ENCODE peak calls at places on chromosomes 11 and 22, in six cellular contexts. One of them, this sample, is unnamed.

GRCh38 chr22:49450521-49450920 is 377.2 kb downstream of the BRD1 start:
- DNase-seq in T-helper 2 cell: no peak
- DNase-seq in stimulated activated CD8-positive, alpha-beta memory T cell treated with anti-CD3 and anti-CD28 coated beads, Interleukin-7, amount 100 ng/mL, for 24 hours: no peak
- DNase-seq in foreskin fibroblast: no peak
- DNase-seq in effector memory CD8-positive, alpha-beta T cell: no peak
- DNase-seq in GM03348: no peak
- DNase-seq in this sample: no peak

GRCh38 chr11:56509439-56509838 is 18.3 kb upstream of the OR5M8 start:
- DNase-seq in stimulated activated CD8-positive, alpha-beta memory T cell treated with anti-CD3 and anti-CD28 coated beads, Interleukin-7, amount 100 ng/mL, for 24 hours: no peak
- DNase-seq in GM03348: no peak
- DNase-seq in effector memory CD8-positive, alpha-beta T cell: no peak
- DNase-seq in foreskin fibroblast: no peak
- DNase-seq in T-helper 2 cell: no peak
- DNase-seq in this sample: no peak

GRCh38 chr11:1877211-1878133 is 14.2 kb downstream of the PRR33 start:
- DNase-seq in effector memory CD8-positive, alpha-beta T cell: no peak
- DNase-seq in foreskin fibroblast: no peak
- DNase-seq in stimulated activated CD8-positive, alpha-beta memory T cell treated with anti-CD3 and anti-CD28 coated beads, Interleukin-7, amount 100 ng/mL, for 24 hours: no peak
- DNase-seq in GM03348: no peak
- DNase-seq in T-helper 2 cell: no peak
- DNase-seq in this sample: no peak

GRCh38 chr11:64021742-64022067 is 14.0 kb upstream of the FLRT1 start:
- DNase-seq in stimulated activated CD8-positive, alpha-beta memory T cell treated with anti-CD3 and anti-CD28 coated beads, Interleukin-7, amount 100 ng/mL, for 24 hours: no peak
- DNase-seq in foreskin fibroblast: no peak
- DNase-seq in GM03348: no peak
- DNase-seq in T-helper 2 cell: no peak
- DNase-seq in effector memory CD8-positive, alpha-beta T cell: no peak
- DNase-seq in this sample: no peak

GRCh38 chr11:118953265-118953664 is 2.8 kb upstream of the UPK2 start:
- DNase-seq in GM03348: no peak
- DNase-seq in foreskin fibroblast: no peak
- DNase-seq in stimulated activated CD8-positive, alpha-beta memory T cell treated with anti-CD3 and anti-CD28 coated beads, Interleukin-7, amount 100 ng/mL, for 24 hours: no peak
- DNase-seq in T-helper 2 cell: no peak
- DNase-seq in effector memory CD8-positive, alpha-beta T cell: no peak
- DNase-seq in this sample: no peak

GRCh38 chr22:46107089-46107664 is 43.1 kb upstream of the PPARA start:
- DNase-seq in T-helper 2 cell: no peak
- DNase-seq in effector memory CD8-positive, alpha-beta T cell: no peak
- DNase-seq in stimulated activated CD8-positive, alpha-beta memory T cell treated with anti-CD3 and anti-CD28 coated beads, Interleukin-7, amount 100 ng/mL, for 24 hours: no peak
- DNase-seq in foreskin fibroblast: no peak
- DNase-seq in GM03348: no peak
- DNase-seq in this sample: no peak

GRCh38 chr22:32926600-32926999 is 125.1 kb downstream of the TIMP3 start:
- DNase-seq in GM03348: peak
- DNase-seq in effector memory CD8-positive, alpha-beta T cell: no peak
- DNase-seq in foreskin fibroblast: peak
- DNase-seq in T-helper 2 cell: no peak
- DNase-seq in stimulated activated CD8-positive, alpha-beta memory T cell treated with anti-CD3 and anti-CD28 coated beads, Interleukin-7, amount 100 ng/mL, for 24 hours: no peak
- DNase-seq in this sample: no peak

GRCh38 chr11:113373306-113373705 is 14.3 kb upstream of the ANKK1 start:
- DNase-seq in T-helper 2 cell: no peak
- DNase-seq in effector memory CD8-positive, alpha-beta T cell: no peak
- DNase-seq in GM03348: peak
- DNase-seq in foreskin fibroblast: peak
- DNase-seq in stimulated activated CD8-positive, alpha-beta memory T cell treated with anti-CD3 and anti-CD28 coated beads, Interleukin-7, amount 100 ng/mL, for 24 hours: no peak
- DNase-seq in this sample: peak

GRCh38 chr11:59187587-59187986 is 15.7 kb downstream of the DTX4 start:
- DNase-seq in effector memory CD8-positive, alpha-beta T cell: no peak
- DNase-seq in T-helper 2 cell: no peak
- DNase-seq in GM03348: peak
- DNase-seq in stimulated activated CD8-positive, alpha-beta memory T cell treated with anti-CD3 and anti-CD28 coated beads, Interleukin-7, amount 100 ng/mL, for 24 hours: no peak
- DNase-seq in foreskin fibroblast: no peak
- DNase-seq in this sample: no peak

GRCh38 chr11:1936781-1937615 is 10.1 kb upstream of the MRPL23 start:
- DNase-seq in T-helper 2 cell: no peak
- DNase-seq in stimulated activated CD8-positive, alpha-beta memory T cell treated with anti-CD3 and anti-CD28 coated beads, Interleukin-7, amount 100 ng/mL, for 24 hours: no peak
- DNase-seq in foreskin fibroblast: no peak
- DNase-seq in effector memory CD8-positive, alpha-beta T cell: no peak
- DNase-seq in GM03348: peak
- DNase-seq in this sample: no peak

GRCh38 chr11:75745807-75746206 is 22.8 kb upstream of the DGAT2 start:
- DNase-seq in GM03348: no peak
- DNase-seq in foreskin fibroblast: no peak
- DNase-seq in stimulated activated CD8-positive, alpha-beta memory T cell treated with anti-CD3 and anti-CD28 coated beads, Interleukin-7, amount 100 ng/mL, for 24 hours: no peak
- DNase-seq in effector memory CD8-positive, alpha-beta T cell: no peak
- DNase-seq in T-helper 2 cell: no peak
- DNase-seq in this sample: no peak

GRCh38 chr22:39519681-39520053 is 695 bp upstream of the ATF4 start:
- DNase-seq in foreskin fibroblast: peak
- DNase-seq in T-helper 2 cell: no peak
- DNase-seq in effector memory CD8-positive, alpha-beta T cell: no peak
- DNase-seq in stimulated activated CD8-positive, alpha-beta memory T cell treated with anti-CD3 and anti-CD28 coated beads, Interleukin-7, amount 100 ng/mL, for 24 hours: no peak
- DNase-seq in GM03348: peak
- DNase-seq in this sample: no peak

GRCh38 chr11:69300124-69301032 is 6.4 kb downstream of the MYEOV start:
- DNase-seq in stimulated activated CD8-positive, alpha-beta memory T cell treated with anti-CD3 and anti-CD28 coated beads, Interleukin-7, amount 100 ng/mL, for 24 hours: no peak
- DNase-seq in T-helper 2 cell: no peak
- DNase-seq in foreskin fibroblast: peak
- DNase-seq in effector memory CD8-positive, alpha-beta T cell: no peak
- DNase-seq in GM03348: peak
- DNase-seq in this sample: peak

GRCh38 chr22:34972498-34972897 is 93.5 kb upstream of the ISX start:
- DNase-seq in GM03348: no peak
- DNase-seq in T-helper 2 cell: no peak
- DNase-seq in stimulated activated CD8-positive, alpha-beta memory T cell treated with anti-CD3 and anti-CD28 coated beads, Interleukin-7, amount 100 ng/mL, for 24 hours: no peak
- DNase-seq in effector memory CD8-positive, alpha-beta T cell: no peak
- DNase-seq in foreskin fibroblast: no peak
- DNase-seq in this sample: no peak

GRCh38 chr11:57422669-57423068 is 4.3 kb downstream of the SLC43A3 start:
- DNase-seq in GM03348: no peak
- DNase-seq in stimulated activated CD8-positive, alpha-beta memory T cell treated with anti-CD3 and anti-CD28 coated beads, Interleukin-7, amount 100 ng/mL, for 24 hours: no peak
- DNase-seq in T-helper 2 cell: no peak
- DNase-seq in effector memory CD8-positive, alpha-beta T cell: no peak
- DNase-seq in foreskin fibroblast: no peak
- DNase-seq in this sample: no peak

GRCh38 chr22:25668437-25668836 is 73.6 kb upstream of the MYO18B start:
- DNase-seq in foreskin fibroblast: peak
- DNase-seq in stimulated activated CD8-positive, alpha-beta memory T cell treated with anti-CD3 and anti-CD28 coated beads, Interleukin-7, amount 100 ng/mL, for 24 hours: no peak
- DNase-seq in effector memory CD8-positive, alpha-beta T cell: no peak
- DNase-seq in GM03348: no peak
- DNase-seq in T-helper 2 cell: no peak
- DNase-seq in this sample: peak